ENCODE peak calls at places on chromosomes 12 and 14, in ten cellular contexts. R is NCI-H1105, N is GM04503, C is myocyte, A is GM20000, Y is foreskin fibroblast, G is GM23338, L is uterus, P is AG10803, F is ACHN. V is an unnamed sample.

GRCh38 chr12:26125451-26126339 is 858 bp upstream of the BHLHE41 start:
- DNase-seq in R (peak), N (no peak), C (peak), A (peak), Y (peak), G (peak), L (peak), P (peak), F (peak), V (no peak)

GRCh38 chr12:3084742-3085141 is 7.6 kb downstream of the TSPAN9 start:
- DNase-seq in R (no peak), N (no peak), C (no peak), A (no peak), Y (no peak), G (peak), L (no peak), P (no peak), F (no peak), V (no peak)

GRCh38 chr14:93332032-93332852 is 594 bp downstream of the BTBD7 start:
- DNase-seq in R (peak), N (peak), C (peak), A (peak), Y (peak), G (peak), L (no peak), P (peak), F (peak), V (no peak)

GRCh38 chr12:75982974-75983660 is 48.5 kb downstream of the PHLDA1 start:
- DNase-seq in R (no peak), N (no peak), C (peak), A (no peak), Y (no peak), G (no peak), L (no peak), P (no peak), F (peak), V (no peak)

GRCh38 chr12:46572644-46573630 is 200.4 kb upstream of the SLC38A2 start:
- DNase-seq in R (no peak), N (no peak), C (peak), A (no peak), Y (no peak), G (no peak), L (no peak), P (no peak), F (no peak), V (no peak)

GRCh38 chr12:1473418-1473817 is 121.0 kb downstream of the FBXL14 start:
- DNase-seq in R (no peak), N (no peak), C (no peak), A (no peak), Y (no peak), G (no peak), L (no peak), P (peak), F (peak), V (no peak)

GRCh38 chr12:128637616-128638606 is 185.8 kb downstream of the SLC15A4 start:
- DNase-seq in R (no peak), N (no peak), C (no peak), A (peak), Y (no peak), G (no peak), L (no peak), P (no peak), F (no peak), V (no peak)

GRCh38 chr12:24359418-24359817 is 409.9 kb upstream of the SOX5 start:
- DNase-seq in R (no peak), N (no peak), C (no peak), A (no peak), Y (no peak), G (no peak), L (no peak), P (no peak), F (no peak), V (no peak)

GRCh38 chr12:72063073-72063472 is 124.4 kb downstream of the TPH2 start:
- DNase-seq in R (no peak), N (no peak), C (no peak), A (no peak), Y (no peak), G (no peak), L (no peak), P (no peak), F (no peak), V (no peak)

GRCh38 chr12:30019386-30020140 is 235.8 kb upstream of the TMTC1 start:
- DNase-seq in R (peak), N (no peak), C (peak), A (no peak), Y (peak), G (no peak), L (no peak), P (no peak), F (no peak), V (no peak)

GRCh38 chr12:2460051-2460450 is 334.7 kb upstream of the FKBP4 start:
- DNase-seq in R (no peak), N (no peak), C (no peak), A (no peak), Y (no peak), G (no peak), L (no peak), P (no peak), F (no peak), V (no peak)

GRCh38 chr14:91873476-91874265 is 6.3 kb upstream of the TC2N start:
- DNase-seq in R (no peak), N (no peak), C (peak), A (peak), Y (no peak), G (no peak), L (no peak), P (no peak), F (no peak), V (no peak)

GRCh38 chr12:88237954-88238353 is 95.8 kb downstream of the TMTC3 start:
- DNase-seq in R (no peak), N (no peak), C (peak), A (no peak), Y (peak), G (no peak), L (no peak), P (peak), F (peak), V (no peak)

GRCh38 chr12:118357327-118358007 is 15.2 kb downstream of the TAOK3 start:
- DNase-seq in R (no peak), N (no peak), C (peak), A (peak), Y (peak), G (no peak), L (peak), P (peak), F (no peak), V (no peak)

GRCh38 chr12:88391556-88391955 is 188.7 kb downstream of the KITLG start:
- DNase-seq in R (no peak), N (peak), C (peak), A (peak), Y (peak), G (no peak), L (no peak), P (peak), F (peak), V (peak)